ENCODE peak calls at places on chromosomes 4 and X, in seven cellular contexts. B is A673, J is PC-3, Q is heart right ventricle, L is spleen, X is aorta, Y is lower lobe of right lung. T is an unnamed sample. For H3K36me3 and H3K4me1, the result is how much of the 10 kb centered on the place peaks cover.

GRCh38 chr4:25449270-25449669 is 72.2 kb downstream of the ANAPC4 start:
- DNase-seq in Q (no peak), X (no peak), Y (no peak), B (peak), J (no peak), L (no peak), T (no peak)

GRCh38 chrX:81195712-81196111 is 6.0 kb downstream of the HMGN5 start:
- DNase-seq in Q (no peak), B (peak), J (peak), X (no peak), L (no peak), Y (no peak), T (peak)

GRCh38 chr4:3857316-3857926 is 91.2 kb downstream of the ADRA2C start:
- DNase-seq in J (no peak), X (no peak), Y (no peak), Q (no peak), B (no peak), L (no peak), T (no peak)

GRCh38 chr4:86935833-86936721 is 1.3 kb downstream of the AFF1 start:
- DNase-seq in L (peak), J (peak), X (peak), B (peak), Y (peak), Q (peak), T (peak)

GRCh38 chr4:52051615-52052474 is 741 bp downstream of the SPATA18 start:
- DNase-seq in Q (peak), Y (peak), X (peak), J (no peak), B (peak), L (peak), T (no peak)

GRCh38 chr4:176236909-176237308 is 32.1 kb downstream of the ASB5 start:
- DNase-seq in Q (no peak), J (peak), L (no peak), X (no peak), Y (no peak), B (no peak), T (no peak)

GRCh38 chr4:128315756-128316520 is 28.3 kb upstream of the PGRMC2 start:
- DNase-seq in Q (no peak), L (no peak), X (no peak), J (no peak), B (no peak), Y (no peak), T (no peak)

GRCh38 chr4:156322592-156322991 is 368.9 kb upstream of the CTSO start:
- DNase-seq in X (no peak), J (peak), L (no peak), B (peak), Y (no peak), Q (no peak), T (no peak)

GRCh38 chr4:168924648-168925047 is 85.4 kb downstream of the CBR4 start:
- DNase-seq in B (no peak), Q (no peak), L (no peak), J (no peak), Y (no peak), X (no peak), T (no peak)

GRCh38 chr4:169993531-169993930 is 32.7 kb downstream of the MFAP3L start:
- DNase-seq in Q (no peak), B (no peak), Y (no peak), L (no peak), X (no peak), J (no peak), T (no peak)

GRCh38 chr4:81504685-81505598 is 33.2 kb upstream of the RASGEF1B start:
- DNase-seq in Q (peak), B (no peak), J (no peak), Y (peak), X (peak), L (peak), T (peak)

GRCh38 chrX:20857746-20858145 is 516.5 kb upstream of the CNKSR2 start:
- DNase-seq in Q (no peak), Y (no peak), L (no peak), B (peak), X (no peak), J (peak), T (no peak)

GRCh38 chr4:61630548-61630947 is 430.4 kb downstream of the ADGRL3 start:
- DNase-seq in J (no peak), Q (no peak), X (no peak), B (no peak), Y (no peak), L (no peak), T (no peak)

GRCh38 chr4:187019896-187020295 is 296.2 kb upstream of the FAT1 start:
- DNase-seq in J (no peak), Q (no peak), Y (no peak), B (peak), L (no peak), X (no peak), T (no peak)

GRCh38 chrX:40474205-40474626 is 106.6 kb upstream of the ATP6AP2 start:
- DNase-seq in Y (peak), Q (no peak), L (no peak), X (no peak), B (peak), J (no peak), T (no peak)

GRCh38 chr4:20422398-20422797 is 170.7 kb downstream of the SLIT2 start:
- DNase-seq in J (peak), Y (no peak), X (no peak), L (no peak), B (peak), Q (no peak), T (peak)

GRCh38 chrX:110317079-110317819 is 636 bp downstream of the AMMECR1 start:
- DNase-seq in L (peak), Q (peak), B (peak), J (no peak), Y (peak), X (peak), T (no peak)

GRCh38 chr4:15355464-15355863 is 72.4 kb upstream of the C1QTNF7 start:
- DNase-seq in Q (no peak), Y (no peak), B (peak), J (no peak), L (no peak), X (no peak), T (no peak)

GRCh38 chr4:183098723-183099536 is at the start of gene WWC2:
- DNase-seq in B (peak), J (peak), Y (peak), X (peak), L (peak), Q (peak), T (peak)

GRCh38 chrX:48700951-48701653 is 4.6 kb downstream of the SUV39H1 start:
- DNase-seq in Y (no peak), J (no peak), B (no peak), Q (no peak), L (peak), X (no peak), T (no peak)
- H3K36me3 ChIP-seq in Y (under half), J (under half), B (under half), Q (under half), L (half or more), X (under half), T (under half)

GRCh38 chr4:153116801-153117200 is 87.4 kb upstream of the TRIM2 start:
- DNase-seq in X (no peak), B (no peak), L (no peak), Q (no peak), J (no peak), Y (no peak), T (no peak)
- H3K4me1 ChIP-seq in X (under half), B (under half), L (under half), Q (under half), J (under half), Y (under half), T (under half)

GRCh38 chr4:39346856-39347519 is 19.2 kb downstream of the RFC1 start:
- DNase-seq in L (no peak), X (no peak), Q (no peak), Y (no peak), B (no peak), J (no peak), T (no peak)
- H3K36me3 ChIP-seq in L (half or more), X (under half), Q (half or more), Y (under half), B (under half), J (under half), T (under half)

GRCh38 chr4:64166365-64166764 is 242.9 kb downstream of the TECRL start:
- DNase-seq in Q (no peak), B (no peak), J (no peak), Y (no peak), X (no peak), L (no peak), T (no peak)
- H3K4me1 ChIP-seq in Q (under half), B (under half), J (under half), Y (under half), X (under half), L (under half), T (under half)

GRCh38 chr4:8465615-8466611 is 25.3 kb downstream of the TRMT44 start:
- DNase-seq in B (no peak), Y (no peak), L (no peak), J (no peak), Q (peak), X (peak), T (no peak)
- H3K36me3 ChIP-seq in B (under half), Y (half or more), L (half or more), J (under half), Q (half or more), X (under half), T (under half)

GRCh38 chr4:139142980-139143379 is 34.0 kb downstream of the ELF2 start:
- DNase-seq in Y (no peak), J (no peak), B (no peak), L (no peak), X (no peak), Q (no peak), T (no peak)

GRCh38 chr4:139144161-139144859 is 32.7 kb downstream of the ELF2 start:
- DNase-seq in X (no peak), Y (peak), Q (peak), L (peak), J (peak), B (no peak), T (no peak)

GRCh38 chr4:139145552-139145932 is 31.5 kb downstream of the ELF2 start:
- DNase-seq in J (no peak), B (no peak), X (no peak), L (no peak), Y (no peak), Q (no peak), T (no peak)

GRCh38 chr4:139144911-139145551 is 32.0 kb downstream of the ELF2 start:
- DNase-seq in Y (no peak), X (no peak), J (no peak), Q (no peak), B (no peak), L (no peak), T (no peak)

DNA sequence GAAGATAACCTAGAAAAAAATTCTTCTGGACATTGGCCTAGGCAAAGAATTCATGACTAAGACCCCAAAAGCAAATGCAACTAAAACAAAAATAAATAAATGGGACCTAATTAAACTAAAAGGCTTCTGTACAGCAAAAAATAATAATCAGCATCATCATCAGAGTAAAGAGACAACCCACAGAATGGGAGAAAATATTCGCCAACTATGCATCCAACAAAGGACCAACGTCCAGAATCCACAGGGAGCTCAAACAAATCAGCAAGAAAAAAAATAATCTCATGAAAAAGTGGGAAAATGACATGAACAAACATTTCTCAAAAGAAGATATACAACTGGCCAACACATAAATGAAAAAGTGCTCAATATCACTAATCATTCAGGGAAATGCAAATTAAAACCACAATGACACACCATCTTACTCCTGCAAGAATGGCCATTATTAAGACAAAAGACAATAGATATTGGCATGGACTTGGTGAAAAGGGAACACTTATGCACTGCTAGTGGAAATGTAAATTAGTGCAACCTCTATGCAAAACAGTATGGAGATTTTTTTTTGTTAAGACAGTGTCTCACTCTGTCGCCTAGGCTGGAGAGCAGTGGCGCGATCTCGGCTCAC is 30.0 kb downstream of the ELF2 start:
- DNase-seq in J (no peak), B (no peak), Q (no peak), X (no peak), Y (no peak), L (no peak), T (no peak)
- H3K4me1 ChIP-seq in J (under half), B (under half), Q (under half), X (under half), Y (under half), L (under half), T (under half)

DNA sequence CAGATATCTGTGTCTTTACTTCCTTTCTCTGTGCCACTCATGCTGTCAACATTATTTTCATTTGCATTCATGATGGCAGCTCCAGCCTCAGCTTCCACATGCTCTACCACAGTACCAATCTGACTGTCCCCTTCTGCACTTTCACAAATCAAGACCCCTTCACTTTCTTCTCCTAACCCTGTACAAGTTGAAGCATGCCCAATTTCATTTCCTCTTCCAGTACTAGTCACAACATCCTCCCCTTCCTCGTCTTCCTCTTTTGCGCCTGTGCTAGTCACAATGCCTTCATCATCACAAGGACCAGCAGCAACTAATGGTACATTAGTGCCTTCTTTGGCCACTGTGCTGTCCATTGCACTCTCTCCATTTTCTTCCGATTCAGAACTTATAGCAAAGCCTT is 26.5 kb downstream of the BOD1L1 start:
- DNase-seq in J (no peak), Y (no peak), X (no peak), B (no peak), Q (no peak), L (no peak), T (no peak)
- H3K36me3 ChIP-seq in J (under half), Y (half or more), X (under half), B (half or more), Q (half or more), L (half or more), T (half or more)

DNA sequence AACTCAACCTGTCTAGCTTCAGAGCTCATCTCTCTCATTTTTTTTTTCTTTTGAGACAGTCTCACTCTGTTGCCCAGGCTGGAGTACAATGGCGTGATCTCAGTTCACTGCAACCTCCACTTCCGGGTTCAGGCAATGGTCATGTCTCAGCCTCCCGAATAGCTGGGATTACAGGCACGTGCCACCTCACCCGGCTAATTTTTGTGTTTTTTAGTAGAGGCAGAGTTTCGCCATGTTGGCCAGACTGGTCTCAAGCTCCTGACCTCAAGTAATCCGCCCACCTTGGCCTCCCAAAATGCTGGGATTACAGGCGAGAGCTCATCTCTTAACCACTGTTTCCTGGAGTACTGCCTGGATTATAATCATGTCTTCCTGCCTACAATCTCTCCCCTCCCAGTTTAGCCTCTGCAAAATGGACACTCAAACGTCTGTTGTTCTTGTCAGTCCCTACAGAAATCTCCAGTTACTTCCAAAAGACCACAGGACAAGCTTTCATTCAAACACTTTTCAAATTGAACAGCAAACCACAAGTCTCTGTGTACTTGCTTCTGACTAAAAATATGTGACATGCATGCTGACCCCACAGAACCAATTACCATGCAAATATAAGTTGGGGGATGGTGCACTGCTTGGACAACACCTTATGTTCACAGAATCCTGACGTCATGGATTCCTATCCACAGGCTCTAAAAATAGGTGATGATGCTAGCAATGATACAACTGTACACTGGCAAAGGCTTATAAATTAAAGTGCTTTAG is 137.2 kb downstream of the SH3KBP1 start:
- DNase-seq in X (no peak), B (no peak), J (no peak), Y (no peak), L (no peak), Q (no peak), T (no peak)
- H3K4me1 ChIP-seq in X (under half), B (under half), J (under half), Y (under half), L (under half), Q (under half), T (half or more)

DNA sequence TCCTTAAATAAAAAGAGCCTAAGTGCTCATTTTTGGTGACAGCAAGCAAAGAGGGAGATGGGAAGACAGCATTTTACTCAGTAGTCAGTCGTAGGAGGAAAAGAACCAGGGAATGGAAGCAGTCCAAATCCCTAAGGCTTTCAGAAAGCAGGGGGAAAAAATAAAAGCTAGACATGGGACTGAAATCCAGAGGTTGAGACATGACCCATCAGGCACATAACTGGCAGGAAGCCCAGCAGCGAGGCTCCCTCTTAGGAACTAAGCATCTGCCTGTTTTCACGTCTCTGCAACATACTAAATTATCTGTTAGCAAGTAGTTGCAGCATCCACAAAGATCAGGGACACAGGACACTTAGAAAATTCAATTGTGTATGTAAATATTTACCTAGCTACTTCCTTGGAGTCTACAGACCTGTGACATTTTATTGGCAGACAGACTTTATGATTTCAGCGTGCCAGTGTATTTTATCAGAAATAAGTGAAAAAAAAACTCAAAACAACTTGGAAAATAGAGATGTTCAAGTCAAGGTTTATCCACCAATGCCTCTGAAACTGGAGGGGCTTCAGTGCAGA is 117.9 kb upstream of the EDNRA start:
- DNase-seq in Y (peak), B (no peak), X (peak), Q (peak), L (no peak), J (peak), T (no peak)
- H3K36me3 ChIP-seq in Y (under half), B (under half), X (under half), Q (under half), L (under half), J (under half), T (under half)

DNA sequence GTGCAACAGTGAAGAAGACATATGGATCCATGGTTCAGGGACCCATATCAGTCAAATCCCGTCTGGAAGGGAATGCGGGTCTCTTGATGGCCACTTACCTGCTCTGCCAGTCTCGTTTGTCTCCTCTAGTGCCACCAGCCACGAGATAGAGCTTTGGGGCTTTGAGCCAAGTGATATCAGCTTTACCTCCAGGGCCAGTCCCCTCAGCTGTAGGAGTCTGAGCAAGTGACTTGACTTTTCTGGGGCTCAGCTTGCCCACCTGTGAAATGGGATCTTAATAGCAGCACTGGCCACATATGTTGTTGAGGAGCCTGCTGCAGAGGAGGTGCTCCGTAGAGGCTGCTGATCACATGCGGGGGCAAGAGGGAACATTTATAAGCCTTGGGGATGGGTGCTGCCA is 1.2 kb downstream of the SLC2A9 start:
- DNase-seq in Y (no peak), L (no peak), J (no peak), X (peak), Q (no peak), B (no peak), T (no peak)
- H3K4me1 ChIP-seq in Y (under half), L (under half), J (under half), X (under half), Q (under half), B (under half), T (under half)

T was measured in effector memory CD4-positive, alpha-beta T cell.